ENCODE peak calls at places on chromosomes 16 and 17, in five cellular contexts. One of them, this sample, is unnamed.

GRCh38 chr16:6726621-6727020 is 606.0 kb upstream of the RBFOX1 start:
- DNase-seq in EL: no peak
- DNase-seq in pancreas: no peak
- DNase-seq in AG09319: no peak
- DNase-seq in HT1080: no peak
- DNase-seq in this sample: no peak

GRCh38 chr16:85554114-85554790 is 58.9 kb upstream of the GSE1 start:
- DNase-seq in EL: peak; percentile 92
- DNase-seq in pancreas: peak; percentile 39
- DNase-seq in AG09319: no peak
- DNase-seq in HT1080: peak; percentile 90
- DNase-seq in this sample: no peak

GRCh38 chr17:70137451-70138230 is 31.7 kb upstream of the KCNJ2 start:
- DNase-seq in EL: peak; percentile 77
- DNase-seq in pancreas: no peak
- DNase-seq in AG09319: peak; percentile 88
- DNase-seq in HT1080: peak; percentile 76
- DNase-seq in this sample: no peak

GRCh38 chr17:44548714-44549230 is 8.5 kb upstream of the FZD2 start:
- DNase-seq in EL: no peak
- DNase-seq in pancreas: no peak
- DNase-seq in AG09319: no peak
- DNase-seq in HT1080: no peak
- DNase-seq in this sample: no peak

GRCh38 chr17:40286473-40286872 is 1.2 kb upstream of the CDC6 start:
- DNase-seq in EL: no peak
- DNase-seq in pancreas: no peak
- DNase-seq in AG09319: no peak
- DNase-seq in HT1080: no peak
- DNase-seq in this sample: no peak

GRCh38 chr16:9739301-9739700 is 442.9 kb downstream of the GRIN2A start:
- DNase-seq in EL: no peak
- DNase-seq in pancreas: no peak
- DNase-seq in AG09319: no peak
- DNase-seq in HT1080: no peak
- DNase-seq in this sample: no peak

GRCh38 chr16:22092143-22092933 is at the start of gene VWA3A:
- DNase-seq in EL: peak; percentile 51
- DNase-seq in pancreas: no peak
- DNase-seq in AG09319: peak; percentile 30
- DNase-seq in HT1080: peak; percentile 39
- DNase-seq in this sample: no peak

GRCh38 chr16:30063893-30064745 is 1.4 kb upstream of the ALDOA start:
- DNase-seq in EL: no peak
- DNase-seq in pancreas: peak; percentile 89
- DNase-seq in AG09319: no peak
- DNase-seq in HT1080: no peak
- DNase-seq in this sample: peak; percentile 84

GRCh38 chr17:81518785-81519283 is 6.2 kb upstream of the ACTG1 start:
- DNase-seq in EL: peak; percentile 42
- DNase-seq in pancreas: peak; percentile 85
- DNase-seq in AG09319: no peak
- DNase-seq in HT1080: no peak
- DNase-seq in this sample: no peak

GRCh38 chr17:46962374-46962790 is 16.7 kb downstream of the RPRML start:
- DNase-seq in EL: peak; percentile 73
- DNase-seq in pancreas: no peak
- DNase-seq in AG09319: no peak
- DNase-seq in HT1080: peak; percentile 61
- DNase-seq in this sample: no peak

GRCh38 chr16:85138825-85139627 is 26.8 kb upstream of the CIBAR2 start:
- DNase-seq in EL: no peak
- DNase-seq in pancreas: no peak
- DNase-seq in AG09319: no peak
- DNase-seq in HT1080: no peak
- DNase-seq in this sample: no peak

GRCh38 chr16:85018529-85019236 is 7.3 kb upstream of the ZDHHC7 start:
- DNase-seq in EL: no peak
- DNase-seq in pancreas: no peak
- DNase-seq in AG09319: no peak
- DNase-seq in HT1080: no peak
- DNase-seq in this sample: no peak

GRCh38 chr16:50747206-50747956 is 5.5 kb downstream of the CYLD start:
- DNase-seq in EL: no peak
- DNase-seq in pancreas: no peak
- DNase-seq in AG09319: no peak
- DNase-seq in HT1080: peak; percentile 32
- DNase-seq in this sample: no peak

GRCh38 chr16:75379911-75380847 is 53.1 kb downstream of the CFDP1 start:
- DNase-seq in EL: no peak
- DNase-seq in pancreas: no peak
- DNase-seq in AG09319: no peak
- DNase-seq in HT1080: no peak
- DNase-seq in this sample: peak; percentile 5

GRCh38 chr16:66873685-66874055 is 6.6 kb upstream of the PDP2 start:
- DNase-seq in EL: no peak
- DNase-seq in pancreas: no peak
- DNase-seq in AG09319: no peak
- DNase-seq in HT1080: no peak
- DNase-seq in this sample: no peak

GRCh38 chr17:81440511-81441244 is 45.4 kb downstream of the BAHCC1 start:
- DNase-seq in EL: no peak
- DNase-seq in pancreas: no peak
- DNase-seq in AG09319: no peak
- DNase-seq in HT1080: peak; percentile 50
- DNase-seq in this sample: no peak

GRCh38 chr16:68490829-68491575 is 42.7 kb upstream of the SMPD3 start:
- DNase-seq in EL: peak; percentile 65
- DNase-seq in pancreas: peak; percentile 90
- DNase-seq in AG09319: no peak
- DNase-seq in HT1080: peak; percentile 68
- DNase-seq in this sample: no peak

GRCh38 chr16:49811630-49812334 is 44.1 kb downstream of the ZNF423 start:
- DNase-seq in EL: no peak
- DNase-seq in pancreas: peak; percentile 84
- DNase-seq in AG09319: no peak
- DNase-seq in HT1080: no peak
- DNase-seq in this sample: no peak

GRCh38 chr17:17693955-17694228 is 12.6 kb downstream of the RAI1 start:
- DNase-seq in EL: no peak
- DNase-seq in pancreas: no peak
- DNase-seq in AG09319: no peak
- DNase-seq in HT1080: no peak
- DNase-seq in this sample: no peak

GRCh38 chr17:34254651-34255380 is at the start of gene CCL2:
- DNase-seq in EL: peak; percentile 92
- DNase-seq in pancreas: no peak
- DNase-seq in AG09319: peak; percentile 48
- DNase-seq in HT1080: peak; percentile 18
- DNase-seq in this sample: peak; percentile 61

GRCh38 chr16:70704586-70704985 is 18.7 kb upstream of the MTSS2 start:
- DNase-seq in EL: no peak
- DNase-seq in pancreas: no peak
- DNase-seq in AG09319: no peak
- DNase-seq in HT1080: no peak
- DNase-seq in this sample: no peak

GRCh38 chr17:57415737-57416354 is 159.5 kb downstream of the MSI2 start:
- DNase-seq in EL: no peak
- DNase-seq in pancreas: no peak
- DNase-seq in AG09319: no peak
- DNase-seq in HT1080: no peak
- DNase-seq in this sample: no peak

GRCh38 chr17:36498155-36498554 is 11.7 kb downstream of the ZNHIT3 start:
- DNase-seq in EL: no peak
- DNase-seq in pancreas: no peak
- DNase-seq in AG09319: no peak
- DNase-seq in HT1080: no peak
- DNase-seq in this sample: no peak

GRCh38 chr17:43431741-43432523 is 33.1 kb downstream of the ARL4D start:
- DNase-seq in EL: no peak
- DNase-seq in pancreas: no peak
- DNase-seq in AG09319: no peak
- DNase-seq in HT1080: no peak
- DNase-seq in this sample: no peak

GRCh38 chr16:3580686-3581085 is 3.5 kb upstream of the NLRC3 start:
- DNase-seq in EL: no peak
- DNase-seq in pancreas: no peak
- DNase-seq in AG09319: no peak
- DNase-seq in HT1080: no peak
- DNase-seq in this sample: no peak

GRCh38 chr17:64103751-64104364 is 26.1 kb downstream of the ERN1 start:
- DNase-seq in EL: peak; percentile 58
- DNase-seq in pancreas: no peak
- DNase-seq in AG09319: no peak
- DNase-seq in HT1080: peak; percentile 93
- DNase-seq in this sample: no peak

GRCh38 chr16:80519189-80519588 is 21.6 kb upstream of the DYNLRB2 start:
- DNase-seq in EL: no peak
- DNase-seq in pancreas: no peak
- DNase-seq in AG09319: no peak
- DNase-seq in HT1080: no peak
- DNase-seq in this sample: no peak

GRCh38 chr17:45270828-45271418 is 9.0 kb upstream of the SPATA32 start:
- DNase-seq in EL: no peak
- DNase-seq in pancreas: no peak
- DNase-seq in AG09319: no peak
- DNase-seq in HT1080: no peak
- DNase-seq in this sample: no peak

GRCh38 chr16:85354623-85355514 is 242.6 kb upstream of the CIBAR2 start:
- DNase-seq in EL: peak; percentile 92
- DNase-seq in pancreas: peak; percentile 52
- DNase-seq in AG09319: no peak
- DNase-seq in HT1080: peak; percentile 98
- DNase-seq in this sample: no peak

This sample was measured in CMK.